ENCODE peak calls at places on chromosomes 2 and 18, in four cellular contexts. J, H, U and A are unnamed samples.

GRCh38 chr18:46668135-46668534 is 11.1 kb upstream of the LOXHD1 start:
- DNase-seq in H (no peak), U (no peak), J (no peak), A (no peak)

GRCh38 chr2:149490296-149490695 is 97.3 kb downstream of the MMADHC start:
- DNase-seq in U (no peak), H (no peak), J (no peak), A (no peak)

GRCh38 chr2:210544839-210545238 is 11.6 kb upstream of the CPS1 start:
- DNase-seq in H (no peak), J (no peak), U (no peak), A (no peak)

GRCh38 chr2:192035731-192036442 is 158.8 kb downstream of the TMEFF2 start:
- DNase-seq in H (no peak), J (no peak), U (no peak), A (no peak)

GRCh38 chr2:236871500-236872001 is 214.1 kb upstream of the COPS8 start:
- DNase-seq in J (peak; percentile 90), H (no peak), U (peak; percentile 92), A (peak; percentile 33)

GRCh38 chr2:119301413-119301812 is 65.2 kb downstream of the C2orf76 start:
- DNase-seq in U (peak; percentile 25), H (no peak), J (no peak), A (no peak)

GRCh38 chr2:174585657-174586056 is 11.9 kb downstream of the WIPF1 start:
- DNase-seq in U (no peak), J (no peak), H (no peak), A (no peak)

GRCh38 chr2:212227755-212228154 is 310.8 kb downstream of the ERBB4 start:
- DNase-seq in U (peak; percentile 70), H (no peak), J (peak; percentile 81), A (peak; percentile 27)

GRCh38 chr2:6580982-6581381 is 284.7 kb downstream of the CMPK2 start:
- DNase-seq in U (no peak), H (no peak), J (no peak), A (no peak)